ENCODE peak calls at places on chromosomes 3 and 15, in eight cellular contexts. One of them, this sample, is unnamed.

GRCh38 chr3:95460274-95460673 is 1354.1 kb upstream of the EPHA6 start:
- DNase-seq in HuH-7.5: no peak
- DNase-seq in foreskin fibroblast: no peak
- DNase-seq in activated T-helper 1 cell treated with anti-CD3 and anti-CD28 coated beads, Interleukin-12 subunit alpha, Interleukin-12 subunit beta, Interleukin-2, Interleukin-4 antibody, amounts not matched to agents 30 ng/mL and 10 ng/mL and 1 ng/mL, durations not matched to agents 14 hours and 24 hours and 36 hours: no peak
- DNase-seq in sigmoid colon: peak; percentile 63
- DNase-seq in upper lobe of left lung: no peak
- DNase-seq in stimulated activated CD8-positive, alpha-beta memory T cell treated with anti-CD3 and anti-CD28 coated beads, Interleukin-15, amount 100 ng/mL, for 1 hour: no peak
- DNase-seq in trophoblast cell: no peak
- DNase-seq in this sample: no peak

GRCh38 chr3:116005404-116005803 is 382.1 kb downstream of the GAP43 start:
- DNase-seq in HuH-7.5: no peak
- DNase-seq in foreskin fibroblast: peak; percentile 95
- DNase-seq in activated T-helper 1 cell treated with anti-CD3 and anti-CD28 coated beads, Interleukin-12 subunit alpha, Interleukin-12 subunit beta, Interleukin-2, Interleukin-4 antibody, amounts not matched to agents 30 ng/mL and 10 ng/mL and 1 ng/mL, durations not matched to agents 14 hours and 24 hours and 36 hours: no peak
- DNase-seq in sigmoid colon: peak; percentile 74
- DNase-seq in upper lobe of left lung: no peak
- DNase-seq in stimulated activated CD8-positive, alpha-beta memory T cell treated with anti-CD3 and anti-CD28 coated beads, Interleukin-15, amount 100 ng/mL, for 1 hour: no peak
- DNase-seq in trophoblast cell: no peak
- DNase-seq in this sample: no peak

GRCh38 chr3:187736418-187736871 is 8.8 kb downstream of the BCL6 start:
- DNase-seq in HuH-7.5: no peak
- DNase-seq in foreskin fibroblast: peak; percentile 44
- DNase-seq in activated T-helper 1 cell treated with anti-CD3 and anti-CD28 coated beads, Interleukin-12 subunit alpha, Interleukin-12 subunit beta, Interleukin-2, Interleukin-4 antibody, amounts not matched to agents 30 ng/mL and 10 ng/mL and 1 ng/mL, durations not matched to agents 14 hours and 24 hours and 36 hours: no peak
- DNase-seq in sigmoid colon: no peak
- DNase-seq in upper lobe of left lung: no peak
- DNase-seq in stimulated activated CD8-positive, alpha-beta memory T cell treated with anti-CD3 and anti-CD28 coated beads, Interleukin-15, amount 100 ng/mL, for 1 hour: no peak
- DNase-seq in trophoblast cell: peak; percentile 91
- DNase-seq in this sample: no peak

GRCh38 chr15:40106203-40107161 is 2.2 kb downstream of the BMF start:
- DNase-seq in HuH-7.5: peak; percentile 98
- DNase-seq in foreskin fibroblast: no peak
- DNase-seq in activated T-helper 1 cell treated with anti-CD3 and anti-CD28 coated beads, Interleukin-12 subunit alpha, Interleukin-12 subunit beta, Interleukin-2, Interleukin-4 antibody, amounts not matched to agents 30 ng/mL and 10 ng/mL and 1 ng/mL, durations not matched to agents 14 hours and 24 hours and 36 hours: no peak
- DNase-seq in sigmoid colon: peak; percentile 88
- DNase-seq in upper lobe of left lung: no peak
- DNase-seq in stimulated activated CD8-positive, alpha-beta memory T cell treated with anti-CD3 and anti-CD28 coated beads, Interleukin-15, amount 100 ng/mL, for 1 hour: no peak
- DNase-seq in trophoblast cell: peak; percentile 85
- DNase-seq in this sample: no peak

GRCh38 chr3:121592856-121593702 is at the start of gene FBXO40:
- DNase-seq in HuH-7.5: no peak
- DNase-seq in foreskin fibroblast: no peak
- DNase-seq in activated T-helper 1 cell treated with anti-CD3 and anti-CD28 coated beads, Interleukin-12 subunit alpha, Interleukin-12 subunit beta, Interleukin-2, Interleukin-4 antibody, amounts not matched to agents 30 ng/mL and 10 ng/mL and 1 ng/mL, durations not matched to agents 14 hours and 24 hours and 36 hours: no peak
- DNase-seq in sigmoid colon: no peak
- DNase-seq in upper lobe of left lung: no peak
- DNase-seq in stimulated activated CD8-positive, alpha-beta memory T cell treated with anti-CD3 and anti-CD28 coated beads, Interleukin-15, amount 100 ng/mL, for 1 hour: no peak
- DNase-seq in trophoblast cell: no peak
- DNase-seq in this sample: no peak

GRCh38 chr3:120506828-120507774 is 56.3 kb upstream of the FSTL1 start:
- DNase-seq in HuH-7.5: no peak
- DNase-seq in foreskin fibroblast: peak; percentile 72
- DNase-seq in activated T-helper 1 cell treated with anti-CD3 and anti-CD28 coated beads, Interleukin-12 subunit alpha, Interleukin-12 subunit beta, Interleukin-2, Interleukin-4 antibody, amounts not matched to agents 30 ng/mL and 10 ng/mL and 1 ng/mL, durations not matched to agents 14 hours and 24 hours and 36 hours: no peak
- DNase-seq in sigmoid colon: peak; percentile 68
- DNase-seq in upper lobe of left lung: no peak
- DNase-seq in stimulated activated CD8-positive, alpha-beta memory T cell treated with anti-CD3 and anti-CD28 coated beads, Interleukin-15, amount 100 ng/mL, for 1 hour: no peak
- DNase-seq in trophoblast cell: peak; percentile 82
- DNase-seq in this sample: no peak

GRCh38 chr3:84755860-84756259 is 202.9 kb upstream of the CADM2 start:
- DNase-seq in HuH-7.5: no peak
- DNase-seq in foreskin fibroblast: no peak
- DNase-seq in activated T-helper 1 cell treated with anti-CD3 and anti-CD28 coated beads, Interleukin-12 subunit alpha, Interleukin-12 subunit beta, Interleukin-2, Interleukin-4 antibody, amounts not matched to agents 30 ng/mL and 10 ng/mL and 1 ng/mL, durations not matched to agents 14 hours and 24 hours and 36 hours: no peak
- DNase-seq in sigmoid colon: no peak
- DNase-seq in upper lobe of left lung: peak; percentile 58
- DNase-seq in stimulated activated CD8-positive, alpha-beta memory T cell treated with anti-CD3 and anti-CD28 coated beads, Interleukin-15, amount 100 ng/mL, for 1 hour: no peak
- DNase-seq in trophoblast cell: peak; percentile 29
- DNase-seq in this sample: no peak

GRCh38 chr3:80283783-80284182 is 516.0 kb upstream of the ROBO1 start:
- DNase-seq in HuH-7.5: no peak
- DNase-seq in foreskin fibroblast: no peak
- DNase-seq in activated T-helper 1 cell treated with anti-CD3 and anti-CD28 coated beads, Interleukin-12 subunit alpha, Interleukin-12 subunit beta, Interleukin-2, Interleukin-4 antibody, amounts not matched to agents 30 ng/mL and 10 ng/mL and 1 ng/mL, durations not matched to agents 14 hours and 24 hours and 36 hours: no peak
- DNase-seq in sigmoid colon: no peak
- DNase-seq in upper lobe of left lung: no peak
- DNase-seq in stimulated activated CD8-positive, alpha-beta memory T cell treated with anti-CD3 and anti-CD28 coated beads, Interleukin-15, amount 100 ng/mL, for 1 hour: no peak
- DNase-seq in trophoblast cell: no peak
- DNase-seq in this sample: no peak

GRCh38 chr3:153749070-153749610 is 372.1 kb upstream of the ARHGEF26 start:
- DNase-seq in HuH-7.5: no peak
- DNase-seq in foreskin fibroblast: no peak
- DNase-seq in activated T-helper 1 cell treated with anti-CD3 and anti-CD28 coated beads, Interleukin-12 subunit alpha, Interleukin-12 subunit beta, Interleukin-2, Interleukin-4 antibody, amounts not matched to agents 30 ng/mL and 10 ng/mL and 1 ng/mL, durations not matched to agents 14 hours and 24 hours and 36 hours: no peak
- DNase-seq in sigmoid colon: no peak
- DNase-seq in upper lobe of left lung: no peak
- DNase-seq in stimulated activated CD8-positive, alpha-beta memory T cell treated with anti-CD3 and anti-CD28 coated beads, Interleukin-15, amount 100 ng/mL, for 1 hour: no peak
- DNase-seq in trophoblast cell: no peak
- DNase-seq in this sample: no peak

GRCh38 chr15:63236272-63236671 is 41.1 kb upstream of the APH1B start:
- DNase-seq in HuH-7.5: no peak
- DNase-seq in foreskin fibroblast: no peak
- DNase-seq in activated T-helper 1 cell treated with anti-CD3 and anti-CD28 coated beads, Interleukin-12 subunit alpha, Interleukin-12 subunit beta, Interleukin-2, Interleukin-4 antibody, amounts not matched to agents 30 ng/mL and 10 ng/mL and 1 ng/mL, durations not matched to agents 14 hours and 24 hours and 36 hours: no peak
- DNase-seq in sigmoid colon: no peak
- DNase-seq in upper lobe of left lung: no peak
- DNase-seq in stimulated activated CD8-positive, alpha-beta memory T cell treated with anti-CD3 and anti-CD28 coated beads, Interleukin-15, amount 100 ng/mL, for 1 hour: no peak
- DNase-seq in trophoblast cell: no peak
- DNase-seq in this sample: no peak

GRCh38 chr3:62361824-62362223 is 11.5 kb downstream of the FEZF2 start:
- DNase-seq in HuH-7.5: no peak
- DNase-seq in foreskin fibroblast: no peak
- DNase-seq in activated T-helper 1 cell treated with anti-CD3 and anti-CD28 coated beads, Interleukin-12 subunit alpha, Interleukin-12 subunit beta, Interleukin-2, Interleukin-4 antibody, amounts not matched to agents 30 ng/mL and 10 ng/mL and 1 ng/mL, durations not matched to agents 14 hours and 24 hours and 36 hours: no peak
- DNase-seq in sigmoid colon: no peak
- DNase-seq in upper lobe of left lung: no peak
- DNase-seq in stimulated activated CD8-positive, alpha-beta memory T cell treated with anti-CD3 and anti-CD28 coated beads, Interleukin-15, amount 100 ng/mL, for 1 hour: no peak
- DNase-seq in trophoblast cell: no peak
- DNase-seq in this sample: no peak

GRCh38 chr3:197393711-197394110 is 95.3 kb upstream of the DLG1 start:
- DNase-seq in HuH-7.5: no peak
- DNase-seq in foreskin fibroblast: no peak
- DNase-seq in activated T-helper 1 cell treated with anti-CD3 and anti-CD28 coated beads, Interleukin-12 subunit alpha, Interleukin-12 subunit beta, Interleukin-2, Interleukin-4 antibody, amounts not matched to agents 30 ng/mL and 10 ng/mL and 1 ng/mL, durations not matched to agents 14 hours and 24 hours and 36 hours: no peak
- DNase-seq in sigmoid colon: no peak
- DNase-seq in upper lobe of left lung: no peak
- DNase-seq in stimulated activated CD8-positive, alpha-beta memory T cell treated with anti-CD3 and anti-CD28 coated beads, Interleukin-15, amount 100 ng/mL, for 1 hour: no peak
- DNase-seq in trophoblast cell: no peak
- DNase-seq in this sample: no peak

GRCh38 chr3:108242776-108243175 is 20.6 kb upstream of the IFT57 start:
- DNase-seq in HuH-7.5: no peak
- DNase-seq in foreskin fibroblast: no peak
- DNase-seq in activated T-helper 1 cell treated with anti-CD3 and anti-CD28 coated beads, Interleukin-12 subunit alpha, Interleukin-12 subunit beta, Interleukin-2, Interleukin-4 antibody, amounts not matched to agents 30 ng/mL and 10 ng/mL and 1 ng/mL, durations not matched to agents 14 hours and 24 hours and 36 hours: no peak
- DNase-seq in sigmoid colon: no peak
- DNase-seq in upper lobe of left lung: no peak
- DNase-seq in stimulated activated CD8-positive, alpha-beta memory T cell treated with anti-CD3 and anti-CD28 coated beads, Interleukin-15, amount 100 ng/mL, for 1 hour: no peak
- DNase-seq in trophoblast cell: no peak
- DNase-seq in this sample: no peak

GRCh38 chr3:127886276-127886862 is 28.7 kb upstream of the KBTBD12 start:
- DNase-seq in HuH-7.5: no peak
- DNase-seq in foreskin fibroblast: no peak
- DNase-seq in activated T-helper 1 cell treated with anti-CD3 and anti-CD28 coated beads, Interleukin-12 subunit alpha, Interleukin-12 subunit beta, Interleukin-2, Interleukin-4 antibody, amounts not matched to agents 30 ng/mL and 10 ng/mL and 1 ng/mL, durations not matched to agents 14 hours and 24 hours and 36 hours: no peak
- DNase-seq in sigmoid colon: no peak
- DNase-seq in upper lobe of left lung: peak; percentile 41
- DNase-seq in stimulated activated CD8-positive, alpha-beta memory T cell treated with anti-CD3 and anti-CD28 coated beads, Interleukin-15, amount 100 ng/mL, for 1 hour: no peak
- DNase-seq in trophoblast cell: no peak
- DNase-seq in this sample: no peak

This sample was measured in central memory CD8-positive, alpha-beta T cell.